ENCODE peak calls at places on chromosomes 4 and X, in six cellular contexts. S, D, M, E, B and Y are unnamed samples.

GRCh38 chr4:40448875-40449274 is 113.7 kb downstream of the CHRNA9 start:
- DNase-seq in S (no peak), D (no peak), B (no peak), M (no peak), E (no peak), Y (no peak)

GRCh38 chr4:144701683-144702233 is 55.8 kb downstream of the HHIP start:
- DNase-seq in S (no peak), M (no peak), D (no peak), E (no peak), B (no peak), Y (no peak)

GRCh38 chr4:111776546-111776945 is 368.7 kb upstream of the FAM241A start:
- DNase-seq in S (no peak), B (no peak), M (no peak), D (no peak), E (no peak), Y (no peak)

GRCh38 chr4:66376921-66377320 is 706.6 kb upstream of the EPHA5 start:
- DNase-seq in S (no peak), D (no peak), B (no peak), M (no peak), E (no peak), Y (no peak)

GRCh38 chr4:110681381-110681780 is 58.5 kb upstream of the PITX2 start:
- DNase-seq in E (no peak), D (no peak), M (no peak), S (no peak), B (no peak), Y (no peak)

GRCh38 chr4:81562093-81562492 is 90.4 kb upstream of the RASGEF1B start:
- DNase-seq in D (no peak), M (no peak), B (no peak), S (no peak), E (no peak), Y (no peak)

GRCh38 chrX:150779367-150779766 is 86.2 kb downstream of the MTMR1 start:
- DNase-seq in D (no peak), S (no peak), M (no peak), E (no peak), B (no peak), Y (no peak)

GRCh38 chrX:107123750-107124149 is 5.1 kb upstream of the RBM41 start:
- DNase-seq in D (no peak), S (no peak), E (no peak), B (no peak), M (no peak), Y (no peak)

GRCh38 chrX:103730746-103731508 is 20.2 kb downstream of the TMEM31 start:
- DNase-seq in E (no peak), S (peak; percentile 22), M (no peak), D (no peak), B (no peak), Y (no peak)

GRCh38 chr4:73707918-73708577 is 32.3 kb upstream of the CXCL8 start:
- DNase-seq in D (no peak), S (peak; percentile 87), M (no peak), B (peak; percentile 45), E (no peak), Y (no peak)

GRCh38 chr4:103105558-103106356 is 6.1 kb upstream of the BDH2 start:
- DNase-seq in E (no peak), D (no peak), S (no peak), B (no peak), M (no peak), Y (no peak)

GRCh38 chr4:8540072-8540471 is 40.1 kb upstream of the GPR78 start:
- DNase-seq in M (no peak), D (no peak), B (no peak), E (no peak), S (no peak), Y (no peak)

GRCh38 chrX:154097597-154098541 is at the start of gene MECP2:
- DNase-seq in E (peak; percentile 93), D (peak; percentile 67), M (peak; percentile 96), S (peak; percentile 91), B (peak; percentile 95), Y (peak; percentile 83)

GRCh38 chrX:13661735-13662536 is 9.0 kb downstream of the TCEANC start:
- DNase-seq in E (no peak), M (no peak), B (no peak), D (no peak), S (no peak), Y (no peak)

GRCh38 chr4:75099321-75099720 is 166.4 kb downstream of the PARM1 start:
- DNase-seq in S (no peak), D (no peak), M (no peak), B (no peak), E (no peak), Y (no peak)

GRCh38 chrX:103200951-103201529 is 13.9 kb upstream of the BEX4 start:
- DNase-seq in S (no peak), E (no peak), B (no peak), D (no peak), M (no peak), Y (no peak)

GRCh38 chr4:128574706-128575105 is 234.8 kb upstream of the JADE1 start:
- DNase-seq in D (peak; percentile 82), M (peak; percentile 72), S (peak; percentile 58), E (peak; percentile 79), B (peak; percentile 29), Y (peak; percentile 18)

GRCh38 chrX:2710496-2710895 is 19.4 kb downstream of the CD99 start:
- DNase-seq in B (no peak), D (no peak), E (no peak), S (peak; percentile 66), M (no peak), Y (no peak)

GRCh38 chr4:48445704-48446103 is 37.4 kb upstream of the SLC10A4 start:
- DNase-seq in M (peak; percentile 23), B (no peak), D (no peak), S (no peak), E (no peak), Y (no peak)